ENCODE peak calls at places on chromosomes 11 and 22, in ten cellular contexts. X, B, F, D, R, I, G, V, C and N are unnamed samples.

GRCh38 chr22:37053310-37054077 is 2.0 kb downstream of the KCTD17 start:
- DNase-seq in V (no peak), R (no peak), I (no peak), D (no peak), F (no peak), B (no peak), C (no peak), G (no peak), X (no peak), N (no peak)

GRCh38 chr11:118380571-118380970 is 20.8 kb upstream of the ATP5MG start:
- DNase-seq in V (no peak), F (no peak), D (no peak), C (no peak), B (no peak), I (no peak), X (no peak), R (no peak), G (no peak), N (no peak)

GRCh38 chr11:92492372-92492771 is 267.8 kb downstream of the FAT3 start:
- DNase-seq in V (no peak), D (no peak), F (no peak), G (no peak), I (no peak), X (no peak), R (no peak), C (no peak), B (no peak), N (no peak)

GRCh38 chr22:44538071-44538470 is 40.0 kb upstream of the RTL6 start:
- DNase-seq in R (no peak), G (no peak), B (no peak), I (no peak), X (no peak), V (no peak), D (no peak), F (no peak), C (no peak), N (no peak)

GRCh38 chr11:65452806-65453490 is 30.4 kb downstream of the NEAT1 start:
- DNase-seq in I (no peak), C (no peak), X (no peak), D (no peak), B (no peak), R (no peak), V (no peak), F (no peak), G (peak), N (peak)

GRCh38 chr11:33016654-33017053 is 976 bp downstream of the DEPDC7 start:
- DNase-seq in D (no peak), F (no peak), V (no peak), R (no peak), X (no peak), G (no peak), C (no peak), I (no peak), B (no peak), N (no peak)

GRCh38 chr11:16925495-16926065 is 88.6 kb downstream of the PLEKHA7 start:
- DNase-seq in X (no peak), F (no peak), D (no peak), B (no peak), V (no peak), R (no peak), C (peak), G (peak), I (peak), N (peak)

GRCh38 chr11:95443386-95443785 is 212.4 kb upstream of the SESN3 start:
- DNase-seq in G (no peak), X (no peak), D (no peak), F (peak), I (no peak), C (no peak), V (peak), B (no peak), R (no peak), N (no peak)

GRCh38 chr11:44968510-44968909 is 17.8 kb upstream of the TP53I11 start:
- DNase-seq in R (no peak), D (no peak), B (no peak), C (no peak), F (no peak), G (no peak), X (no peak), V (no peak), I (peak), N (no peak)

GRCh38 chr11:353315-353857 is 15.9 kb upstream of the B4GALNT4 start:
- DNase-seq in I (no peak), D (peak), R (no peak), V (no peak), C (no peak), B (no peak), X (peak), G (peak), F (no peak), N (peak)

GRCh38 chr22:33823552-33823951 is 96.7 kb downstream of the LARGE1 start:
- DNase-seq in R (no peak), D (no peak), B (no peak), X (no peak), I (no peak), V (no peak), F (no peak), G (peak), C (no peak), N (no peak)

GRCh38 chr22:40289991-40290459 is 56.3 kb upstream of the ADSL start:
- DNase-seq in R (peak), F (peak), X (peak), V (peak), G (no peak), C (no peak), I (no peak), B (no peak), D (no peak), N (no peak)

GRCh38 chr11:15113381-15113780 is 1.3 kb upstream of the INSC start:
- DNase-seq in R (no peak), F (no peak), B (peak), X (no peak), C (no peak), G (no peak), V (peak), D (peak), I (no peak), N (no peak)

GRCh38 chr11:1197431-1197885 is 25.4 kb upstream of the MUC5B start:
- DNase-seq in B (no peak), G (peak), X (peak), I (no peak), R (no peak), C (peak), F (no peak), V (no peak), D (no peak), N (peak)